ENCODE peak calls at places on chromosomes 5 and 9, in seven cellular contexts. I is PC-3, F is GM23248, R is HepG2, X is colonic mucosa, B is fibroblast of lung, U is H1. N is an unnamed sample. For H3K9me3, the result is how much of the 10 kb centered on the place peaks cover.

GRCh38 chr5:124923131-124923530 is 176.7 kb upstream of the ZNF608 start:
- DNase-seq in I (no peak), F (peak), R (no peak), X (no peak), B (peak), U (no peak), N (no peak)

GRCh38 chr9:121779381-121780117 is 128.1 kb downstream of the DAB2IP start:
- DNase-seq in I (no peak), F (no peak), R (no peak), X (no peak), B (no peak), U (no peak), N (no peak)

GRCh38 chr5:44740655-44741054 is 68.1 kb upstream of the MRPS30 start:
- DNase-seq in I (peak), F (no peak), R (no peak), X (no peak), B (no peak), U (no peak), N (no peak)

GRCh38 chr5:96294887-96295209 is 138.2 kb downstream of the PCSK1 start:
- DNase-seq in I (no peak), F (no peak), R (no peak), X (no peak), B (no peak), U (no peak), N (no peak)

GRCh38 chr9:127370147-127370579 is 26.8 kb upstream of the SLC2A8 start:
- DNase-seq in I (no peak), F (no peak), R (no peak), X (no peak), B (no peak), U (peak), N (no peak)

GRCh38 chr5:103624035-103624461 is 61.5 kb upstream of the NUDT12 start:
- DNase-seq in I (peak), F (peak), R (no peak), X (no peak), B (peak), U (no peak), N (no peak)

GRCh38 chr5:128988476-128988875 is 23.2 kb downstream of the SLC27A6 start:
- DNase-seq in I (no peak), F (no peak), R (no peak), X (no peak), B (peak), U (no peak), N (no peak)

GRCh38 chr5:126645132-126645531 is 44.4 kb downstream of the PHAX start:
- DNase-seq in I (no peak), F (peak), R (no peak), X (no peak), B (no peak), U (no peak), N (no peak)

GRCh38 chr5:14726066-14726838 is 61.7 kb downstream of the OTULIN start:
- DNase-seq in I (peak), F (peak), R (no peak), X (no peak), B (peak), U (no peak), N (no peak)

GRCh38 chr9:134851015-134851414 is 29.6 kb upstream of the FCN2 start:
- DNase-seq in I (no peak), F (no peak), R (no peak), X (no peak), B (no peak), U (no peak), N (no peak)

GRCh38 chr5:22986281-22986680 is 133.1 kb upstream of the CDH12 start:
- DNase-seq in I (no peak), F (no peak), R (no peak), X (no peak), B (no peak), U (no peak), N (no peak)

GRCh38 chr5:151195622-151196021 is 28.3 kb downstream of the CCDC69 start:
- DNase-seq in I (no peak), F (peak), R (no peak), X (no peak), B (peak), U (no peak), N (no peak)

GRCh38 chr5:28110756-28111155 is 1072.4 kb upstream of the CDH9 start:
- DNase-seq in I (no peak), F (no peak), R (no peak), X (no peak), B (no peak), U (no peak), N (no peak)

GRCh38 chr9:1337169-1337568 is 287.0 kb downstream of the DMRT2 start:
- DNase-seq in I (peak), F (peak), R (no peak), X (no peak), B (no peak), U (no peak), N (no peak)

GRCh38 chr5:61275841-61276240 is 56.2 kb upstream of the ZSWIM6 start:
- DNase-seq in I (peak), F (peak), R (no peak), X (no peak), B (peak), U (no peak), N (peak)

GRCh38 chr5:150948539-150948938 is 43.8 kb upstream of the ZNF300 start:
- DNase-seq in I (no peak), F (no peak), R (no peak), X (no peak), B (no peak), U (no peak), N (no peak)

GRCh38 chr5:133108481-133108921 is 56.7 kb downstream of the HSPA4 start:
- DNase-seq in I (no peak), F (no peak), R (no peak), X (no peak), B (no peak), U (no peak), N (no peak)

GRCh38 chr5:121987052-121987684 is 25.4 kb downstream of the SRFBP1 start:
- DNase-seq in I (no peak), F (no peak), R (no peak), X (no peak), B (no peak), U (no peak), N (no peak)

GRCh38 chr9:77819672-77820071 is 171.6 kb upstream of the GNA14 start:
- DNase-seq in I (no peak), F (peak), R (no peak), X (no peak), B (peak), U (no peak), N (no peak)

GRCh38 chr9:75664597-75664996 is 225.9 kb upstream of the PCSK5 start:
- DNase-seq in I (no peak), F (no peak), R (peak), X (no peak), B (no peak), U (no peak), N (no peak)

GRCh38 chr5:137185193-137185592 is 313.9 kb downstream of the SPOCK1 start:
- DNase-seq in I (no peak), F (no peak), R (no peak), X (no peak), B (no peak), U (no peak), N (no peak)

GRCh38 chr9:134707731-134708671 is 66.4 kb downstream of the COL5A1 start:
- DNase-seq in I (no peak), F (no peak), R (no peak), X (no peak), B (no peak), U (no peak), N (no peak)

GRCh38 chr5:150017606-150018005 is 17.1 kb downstream of the HMGXB3 start:
- DNase-seq in I (peak), F (peak), R (no peak), X (no peak), B (peak), U (no peak), N (no peak)

GRCh38 chr5:62152394-62153123 is 153.4 kb upstream of the KIF2A start:
- DNase-seq in I (peak), F (no peak), R (no peak), X (no peak), B (no peak), U (no peak), N (no peak)

GRCh38 chr5:171483453-171484177 is 64.2 kb downstream of the FGF18 start:
- DNase-seq in I (no peak), F (peak), R (no peak), X (peak), B (peak), U (no peak), N (no peak)

GRCh38 chr5:75656311-75657003 is 45.2 kb downstream of the ANKDD1B start:
- DNase-seq in I (no peak), F (peak), R (no peak), X (no peak), B (peak), U (no peak), N (no peak)

GRCh38 chr5:56010431-56010830 is 15.7 kb upstream of the IL6ST start:
- DNase-seq in I (no peak), F (no peak), R (no peak), X (no peak), B (no peak), U (no peak), N (no peak)

GRCh38 chr9:115000217-115000639 is 69.8 kb upstream of the TNFSF8 start:
- DNase-seq in I (no peak), F (peak), R (no peak), X (no peak), B (no peak), U (no peak), N (no peak)

GRCh38 chr5:28523887-28524637 is 1485.7 kb upstream of the CDH9 start:
- DNase-seq in I (peak), F (no peak), R (no peak), X (no peak), B (peak), U (no peak), N (no peak)

GRCh38 chr5:16935271-16936149 is 578 bp downstream of the MYO10 start:
- DNase-seq in I (peak), F (peak), R (no peak), X (peak), B (peak), U (peak), N (no peak)

GRCh38 chr5:132662925-132663770 is 5.2 kb downstream of the IL13 start:
- DNase-seq in I (no peak), F (peak), R (peak), X (no peak), B (no peak), U (no peak), N (no peak)

GRCh38 chr5:57499262-57500050 is 16.8 kb upstream of the ACTBL2 start:
- DNase-seq in I (peak), F (peak), R (peak), X (no peak), B (peak), U (no peak), N (no peak)

GRCh38 chr5:64339776-64340175 is 166.0 kb upstream of the RGS7BP start:
- DNase-seq in I (peak), F (no peak), R (no peak), X (no peak), B (no peak), U (no peak), N (no peak)

GRCh38 chr5:144467795-144468194 is 297.1 kb downstream of the KCTD16 start:
- DNase-seq in I (peak), F (peak), R (peak), X (peak), B (peak), U (peak), N (no peak)

DNA sequence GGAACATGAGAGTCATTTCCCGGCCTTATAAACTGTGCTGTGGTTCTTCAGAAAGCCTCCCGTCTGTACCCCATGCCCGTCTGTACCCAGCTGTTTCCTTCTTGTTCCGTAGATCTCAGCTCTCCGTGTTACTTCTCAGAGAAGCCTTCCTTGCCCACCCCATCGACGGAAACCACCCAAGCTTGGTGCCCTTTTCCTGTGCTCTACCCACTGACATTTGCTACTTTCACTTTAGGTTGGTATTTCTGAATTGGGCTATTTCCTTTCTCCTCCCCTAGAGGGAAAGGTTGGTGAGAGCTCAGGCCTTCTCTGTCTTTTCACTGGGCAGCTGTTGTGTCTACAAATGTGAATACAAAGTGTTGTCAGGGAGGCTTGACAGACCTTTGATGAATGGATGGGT is 764.5 kb upstream of the ADAMTS16 start:
- DNase-seq in I (no peak), F (no peak), R (no peak), X (no peak), B (no peak), U (no peak), N (no peak)
- H3K9me3 ChIP-seq in I (under half), F (under half), R (half or more), X (under half), B (under half), U (under half), N (under half)

DNA sequence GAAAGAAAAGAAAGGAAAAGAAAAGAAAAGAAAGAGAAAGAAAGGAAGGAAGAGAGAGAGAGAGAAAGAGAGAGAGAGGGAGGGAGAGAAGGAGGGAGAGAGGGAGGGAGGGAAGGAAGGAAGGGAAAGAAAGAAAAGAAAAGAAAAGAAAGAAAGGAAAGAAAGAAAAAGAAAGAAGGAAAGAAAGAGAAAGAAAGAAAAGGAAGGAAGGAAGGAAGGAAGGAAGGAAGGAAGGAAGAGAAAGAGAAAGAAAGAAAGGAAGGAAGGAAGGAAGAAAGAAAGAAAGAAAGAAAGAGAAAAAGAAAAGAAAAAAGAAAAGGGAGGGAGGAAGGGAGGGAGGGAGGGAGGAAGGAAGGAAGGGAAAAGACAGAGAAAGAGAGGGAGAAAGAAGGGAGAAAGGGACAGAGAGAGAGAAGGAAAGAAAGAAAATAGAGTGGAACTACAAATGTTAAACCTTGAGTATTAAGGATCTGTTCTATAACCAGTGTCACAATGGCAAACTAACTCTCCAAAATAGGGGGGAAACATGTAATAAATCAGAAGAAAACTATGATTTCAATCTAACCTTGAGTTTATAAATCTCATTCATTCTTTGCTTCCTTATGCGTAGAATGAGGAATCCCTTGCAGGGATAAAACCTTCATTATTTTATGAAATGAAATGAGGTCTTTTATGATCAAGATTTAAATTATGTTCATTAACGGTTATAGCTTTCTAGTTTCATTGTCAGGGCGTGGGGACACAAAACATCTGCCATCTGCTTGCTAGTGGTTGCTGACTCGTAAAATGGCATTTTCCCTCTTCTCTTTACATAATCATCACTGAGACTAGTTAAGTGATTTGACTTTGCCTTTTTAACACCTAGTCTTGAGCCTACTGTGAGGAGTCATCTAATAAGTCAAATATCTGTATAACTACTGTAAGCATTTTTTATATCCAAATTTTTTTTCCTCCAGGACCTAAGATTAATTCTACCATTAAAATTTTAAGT is 40.7 kb upstream of the RAD23B start:
- DNase-seq in I (peak), F (peak), R (no peak), X (no peak), B (peak), U (no peak), N (no peak)
- H3K9ac ChIP-seq in I (no peak), F (no peak), R (no peak), X (no peak), B (no peak), U (no peak), N (no peak)

GRCh38 chr9:101409079-101409477 is 10.4 kb downstream of the ZNF189 start:
- DNase-seq in I (no peak), F (peak), R (no peak), X (no peak), B (peak), U (no peak), N (no peak)
- H3K9me3 ChIP-seq in I (under half), F (under half), R (under half), X (under half), B (under half), U (under half), N (under half)

GRCh38 chr5:160507181-160507811 is 85.6 kb downstream of the PTTG1 start:
- DNase-seq in I (peak), F (peak), R (no peak), X (no peak), B (peak), U (no peak), N (no peak)
- H3K9ac ChIP-seq in I (no peak), F (no peak), R (peak), X (no peak), B (no peak), U (no peak), N (no peak)

GRCh38 chr5:141319699-141320098 is 885 bp downstream of the TAF7 start:
- DNase-seq in I (no peak), F (no peak), R (no peak), X (no peak), B (no peak), U (no peak), N (no peak)
- H3K9me3 ChIP-seq in I (under half), F (under half), R (under half), X (under half), B (under half), U (under half), N (under half)